ENCODE peak calls at places on chromosomes 4 and X, in four cellular contexts. One of them, this sample, is unnamed.

GRCh38 chrX:67619253-67619652 is 75.4 kb downstream of the AR start:
- DNase-seq in naive thymus-derived CD8-positive, alpha-beta T cell: no peak
- DNase-seq in bronchial epithelial cell: peak; percentile 90
- DNase-seq in natural killer cell treated with Interleukin-12 subunit alpha and Interleukin-12 subunit beta and Interleukin-15 and Interleukin-18, amount 100 ng/mL, for 72 hours: no peak
- DNase-seq in this sample: peak; percentile 1

GRCh38 chrX:48974033-48974432 is 2.4 kb upstream of the KCND1 start:
- DNase-seq in bronchial epithelial cell: no peak
- DNase-seq in naive thymus-derived CD8-positive, alpha-beta T cell: no peak
- DNase-seq in natural killer cell treated with Interleukin-12 subunit alpha and Interleukin-12 subunit beta and Interleukin-15 and Interleukin-18, amount 100 ng/mL, for 72 hours: no peak
- DNase-seq in this sample: no peak

GRCh38 chr4:147388016-147388415 is 92.9 kb upstream of the EDNRA start:
- DNase-seq in bronchial epithelial cell: peak; percentile 83
- DNase-seq in naive thymus-derived CD8-positive, alpha-beta T cell: no peak
- DNase-seq in natural killer cell treated with Interleukin-12 subunit alpha and Interleukin-12 subunit beta and Interleukin-15 and Interleukin-18, amount 100 ng/mL, for 72 hours: no peak
- DNase-seq in this sample: no peak

GRCh38 chr4:823093-823760 is 2.7 kb downstream of the CPLX1 start:
- DNase-seq in bronchial epithelial cell: no peak
- DNase-seq in natural killer cell treated with Interleukin-12 subunit alpha and Interleukin-12 subunit beta and Interleukin-15 and Interleukin-18, amount 100 ng/mL, for 72 hours: peak; percentile 54
- DNase-seq in naive thymus-derived CD8-positive, alpha-beta T cell: no peak
- DNase-seq in this sample: no peak

GRCh38 chr4:83237591-83237990 is 47.0 kb downstream of the COQ2 start:
- DNase-seq in natural killer cell treated with Interleukin-12 subunit alpha and Interleukin-12 subunit beta and Interleukin-15 and Interleukin-18, amount 100 ng/mL, for 72 hours: no peak
- DNase-seq in naive thymus-derived CD8-positive, alpha-beta T cell: no peak
- DNase-seq in bronchial epithelial cell: no peak
- DNase-seq in this sample: peak; percentile 39

GRCh38 chr4:8776366-8776765 is 95.3 kb downstream of the HMX1 start:
- DNase-seq in natural killer cell treated with Interleukin-12 subunit alpha and Interleukin-12 subunit beta and Interleukin-15 and Interleukin-18, amount 100 ng/mL, for 72 hours: no peak
- DNase-seq in bronchial epithelial cell: no peak
- DNase-seq in naive thymus-derived CD8-positive, alpha-beta T cell: no peak
- DNase-seq in this sample: no peak

GRCh38 chrX:17033225-17033624 is 86.8 kb downstream of the REPS2 start:
- DNase-seq in naive thymus-derived CD8-positive, alpha-beta T cell: no peak
- DNase-seq in bronchial epithelial cell: no peak
- DNase-seq in natural killer cell treated with Interleukin-12 subunit alpha and Interleukin-12 subunit beta and Interleukin-15 and Interleukin-18, amount 100 ng/mL, for 72 hours: no peak
- DNase-seq in this sample: no peak

GRCh38 chr4:4990857-4991540 is 28.3 kb downstream of the CYTL1 start:
- DNase-seq in naive thymus-derived CD8-positive, alpha-beta T cell: no peak
- DNase-seq in natural killer cell treated with Interleukin-12 subunit alpha and Interleukin-12 subunit beta and Interleukin-15 and Interleukin-18, amount 100 ng/mL, for 72 hours: peak; percentile 63
- DNase-seq in bronchial epithelial cell: no peak
- DNase-seq in this sample: peak; percentile 45

GRCh38 chrX:133859336-133859735 is 126.1 kb downstream of the GPC3 start:
- DNase-seq in bronchial epithelial cell: peak; percentile 75
- DNase-seq in naive thymus-derived CD8-positive, alpha-beta T cell: no peak
- DNase-seq in natural killer cell treated with Interleukin-12 subunit alpha and Interleukin-12 subunit beta and Interleukin-15 and Interleukin-18, amount 100 ng/mL, for 72 hours: no peak
- DNase-seq in this sample: no peak

GRCh38 chr4:169253087-169253675 is 17.6 kb downstream of the SH3RF1 start:
- DNase-seq in natural killer cell treated with Interleukin-12 subunit alpha and Interleukin-12 subunit beta and Interleukin-15 and Interleukin-18, amount 100 ng/mL, for 72 hours: no peak
- DNase-seq in naive thymus-derived CD8-positive, alpha-beta T cell: no peak
- DNase-seq in bronchial epithelial cell: no peak
- DNase-seq in this sample: no peak

GRCh38 chr4:127364397-127364796 is 268.4 kb upstream of the INTU start:
- DNase-seq in natural killer cell treated with Interleukin-12 subunit alpha and Interleukin-12 subunit beta and Interleukin-15 and Interleukin-18, amount 100 ng/mL, for 72 hours: no peak
- DNase-seq in naive thymus-derived CD8-positive, alpha-beta T cell: no peak
- DNase-seq in bronchial epithelial cell: no peak
- DNase-seq in this sample: no peak

GRCh38 chrX:799808-800207 is 169.2 kb downstream of the SHOX start:
- DNase-seq in natural killer cell treated with Interleukin-12 subunit alpha and Interleukin-12 subunit beta and Interleukin-15 and Interleukin-18, amount 100 ng/mL, for 72 hours: no peak
- DNase-seq in bronchial epithelial cell: no peak
- DNase-seq in naive thymus-derived CD8-positive, alpha-beta T cell: no peak
- DNase-seq in this sample: no peak

GRCh38 chrX:18415386-18415785 is 10.0 kb upstream of the CDKL5 start:
- DNase-seq in bronchial epithelial cell: no peak
- DNase-seq in natural killer cell treated with Interleukin-12 subunit alpha and Interleukin-12 subunit beta and Interleukin-15 and Interleukin-18, amount 100 ng/mL, for 72 hours: no peak
- DNase-seq in naive thymus-derived CD8-positive, alpha-beta T cell: no peak
- DNase-seq in this sample: no peak

GRCh38 chr4:7506119-7506518 is 71.4 kb upstream of the PSAPL1 start:
- DNase-seq in natural killer cell treated with Interleukin-12 subunit alpha and Interleukin-12 subunit beta and Interleukin-15 and Interleukin-18, amount 100 ng/mL, for 72 hours: no peak
- DNase-seq in bronchial epithelial cell: no peak
- DNase-seq in naive thymus-derived CD8-positive, alpha-beta T cell: no peak
- DNase-seq in this sample: no peak

GRCh38 chrX:12249997-12250396 is 111.7 kb downstream of the FRMPD4 start:
- DNase-seq in bronchial epithelial cell: peak; percentile 36
- DNase-seq in naive thymus-derived CD8-positive, alpha-beta T cell: no peak
- DNase-seq in natural killer cell treated with Interleukin-12 subunit alpha and Interleukin-12 subunit beta and Interleukin-15 and Interleukin-18, amount 100 ng/mL, for 72 hours: no peak
- DNase-seq in this sample: no peak

GRCh38 chr4:81065446-81065845 is 34.9 kb downstream of the BMP3 start:
- DNase-seq in natural killer cell treated with Interleukin-12 subunit alpha and Interleukin-12 subunit beta and Interleukin-15 and Interleukin-18, amount 100 ng/mL, for 72 hours: no peak
- DNase-seq in bronchial epithelial cell: no peak
- DNase-seq in naive thymus-derived CD8-positive, alpha-beta T cell: no peak
- DNase-seq in this sample: no peak

GRCh38 chr4:6362243-6362885 is 92.7 kb downstream of the WFS1 start:
- DNase-seq in naive thymus-derived CD8-positive, alpha-beta T cell: no peak
- DNase-seq in natural killer cell treated with Interleukin-12 subunit alpha and Interleukin-12 subunit beta and Interleukin-15 and Interleukin-18, amount 100 ng/mL, for 72 hours: no peak
- DNase-seq in bronchial epithelial cell: no peak
- DNase-seq in this sample: no peak

GRCh38 chr4:179855471-179855870 is 2387.7 kb upstream of the TENM3 start:
- DNase-seq in naive thymus-derived CD8-positive, alpha-beta T cell: no peak
- DNase-seq in bronchial epithelial cell: no peak
- DNase-seq in natural killer cell treated with Interleukin-12 subunit alpha and Interleukin-12 subunit beta and Interleukin-15 and Interleukin-18, amount 100 ng/mL, for 72 hours: no peak
- DNase-seq in this sample: no peak

GRCh38 chrX:72314881-72315280 is 9.2 kb upstream of the CITED1 start:
- DNase-seq in natural killer cell treated with Interleukin-12 subunit alpha and Interleukin-12 subunit beta and Interleukin-15 and Interleukin-18, amount 100 ng/mL, for 72 hours: no peak
- DNase-seq in naive thymus-derived CD8-positive, alpha-beta T cell: no peak
- DNase-seq in bronchial epithelial cell: no peak
- DNase-seq in this sample: no peak

GRCh38 chrX:135389717-135390116 is 32.0 kb upstream of the SMIM10L2A start:
- DNase-seq in bronchial epithelial cell: peak; percentile 93
- DNase-seq in natural killer cell treated with Interleukin-12 subunit alpha and Interleukin-12 subunit beta and Interleukin-15 and Interleukin-18, amount 100 ng/mL, for 72 hours: no peak
- DNase-seq in naive thymus-derived CD8-positive, alpha-beta T cell: no peak
- DNase-seq in this sample: peak; percentile 43

GRCh38 chrX:8424941-8425340 is 39.7 kb upstream of the VCX3B start:
- DNase-seq in natural killer cell treated with Interleukin-12 subunit alpha and Interleukin-12 subunit beta and Interleukin-15 and Interleukin-18, amount 100 ng/mL, for 72 hours: no peak
- DNase-seq in naive thymus-derived CD8-positive, alpha-beta T cell: no peak
- DNase-seq in bronchial epithelial cell: peak; percentile 83
- DNase-seq in this sample: no peak

GRCh38 chr4:151792525-151792924 is 31.7 kb upstream of the GATB start:
- DNase-seq in natural killer cell treated with Interleukin-12 subunit alpha and Interleukin-12 subunit beta and Interleukin-15 and Interleukin-18, amount 100 ng/mL, for 72 hours: no peak
- DNase-seq in naive thymus-derived CD8-positive, alpha-beta T cell: no peak
- DNase-seq in bronchial epithelial cell: no peak
- DNase-seq in this sample: no peak

GRCh38 chrX:80285131-80285773 is 135.0 kb upstream of the TENT5D start:
- DNase-seq in natural killer cell treated with Interleukin-12 subunit alpha and Interleukin-12 subunit beta and Interleukin-15 and Interleukin-18, amount 100 ng/mL, for 72 hours: no peak
- DNase-seq in naive thymus-derived CD8-positive, alpha-beta T cell: no peak
- DNase-seq in bronchial epithelial cell: peak; percentile 26
- DNase-seq in this sample: peak; percentile 14

GRCh38 chr4:54227261-54228063 is 1.6 kb upstream of the PDGFRA start:
- DNase-seq in natural killer cell treated with Interleukin-12 subunit alpha and Interleukin-12 subunit beta and Interleukin-15 and Interleukin-18, amount 100 ng/mL, for 72 hours: no peak
- DNase-seq in naive thymus-derived CD8-positive, alpha-beta T cell: no peak
- DNase-seq in bronchial epithelial cell: peak; percentile 27
- DNase-seq in this sample: no peak

GRCh38 chrX:139933904-139934303 is 1.1 kb upstream of the ATP11C start:
- DNase-seq in naive thymus-derived CD8-positive, alpha-beta T cell: no peak
- DNase-seq in natural killer cell treated with Interleukin-12 subunit alpha and Interleukin-12 subunit beta and Interleukin-15 and Interleukin-18, amount 100 ng/mL, for 72 hours: no peak
- DNase-seq in bronchial epithelial cell: no peak
- DNase-seq in this sample: peak; percentile 34

GRCh38 chrX:117636826-117637225 is 479.8 kb downstream of the KLHL13 start:
- DNase-seq in natural killer cell treated with Interleukin-12 subunit alpha and Interleukin-12 subunit beta and Interleukin-15 and Interleukin-18, amount 100 ng/mL, for 72 hours: no peak
- DNase-seq in bronchial epithelial cell: no peak
- DNase-seq in naive thymus-derived CD8-positive, alpha-beta T cell: no peak
- DNase-seq in this sample: no peak

GRCh38 chr4:75555294-75556164 is at the start of gene ODAPH:
- DNase-seq in naive thymus-derived CD8-positive, alpha-beta T cell: no peak
- DNase-seq in bronchial epithelial cell: peak; percentile 90
- DNase-seq in natural killer cell treated with Interleukin-12 subunit alpha and Interleukin-12 subunit beta and Interleukin-15 and Interleukin-18, amount 100 ng/mL, for 72 hours: peak; percentile 62
- DNase-seq in this sample: peak; percentile 23

GRCh38 chrX:48816014-48816810 is 10.1 kb upstream of the ERAS start:
- DNase-seq in naive thymus-derived CD8-positive, alpha-beta T cell: no peak
- DNase-seq in natural killer cell treated with Interleukin-12 subunit alpha and Interleukin-12 subunit beta and Interleukin-15 and Interleukin-18, amount 100 ng/mL, for 72 hours: peak; percentile 55
- DNase-seq in bronchial epithelial cell: no peak
- DNase-seq in this sample: no peak

GRCh38 chr4:62640296-62640695 is 1440.2 kb downstream of the ADGRL3 start:
- DNase-seq in bronchial epithelial cell: no peak
- DNase-seq in naive thymus-derived CD8-positive, alpha-beta T cell: no peak
- DNase-seq in natural killer cell treated with Interleukin-12 subunit alpha and Interleukin-12 subunit beta and Interleukin-15 and Interleukin-18, amount 100 ng/mL, for 72 hours: no peak
- DNase-seq in this sample: peak; percentile 4

GRCh38 chr4:110505440-110505839 is 29.5 kb downstream of the ENPEP start:
- DNase-seq in natural killer cell treated with Interleukin-12 subunit alpha and Interleukin-12 subunit beta and Interleukin-15 and Interleukin-18, amount 100 ng/mL, for 72 hours: no peak
- DNase-seq in naive thymus-derived CD8-positive, alpha-beta T cell: no peak
- DNase-seq in bronchial epithelial cell: no peak
- DNase-seq in this sample: no peak

This sample was measured in LoVo.